ENCODE peak calls at places on chromosomes 1 and 21, in four cellular contexts. I is coronary artery; N is CD8-positive, alpha-beta T cell; G is heart left ventricle. V is an unnamed sample.

GRCh38 chr1:162691999-162692575 is 59.8 kb downstream of the DDR2 start:
- DNase-seq in G (no peak), N (no peak), I (no peak), V (no peak)

GRCh38 chr21:30839304-30839703 is 9.7 kb upstream of the KRTAP7-1 start:
- DNase-seq in N (no peak), I (no peak), G (no peak), V (no peak)

GRCh38 chr21:45045481-45045880 is 28.9 kb upstream of the ADARB1 start:
- DNase-seq in N (no peak), G (no peak), I (no peak), V (no peak)

GRCh38 chr1:40736085-40736531 is 44.6 kb downstream of the NFYC start:
- DNase-seq in I (no peak), G (no peak), N (no peak), V (no peak)

GRCh38 chr1:230366504-230366915 is 59.6 kb downstream of the PGBD5 start:
- DNase-seq in I (no peak), N (no peak), G (no peak), V (no peak)

GRCh38 chr1:235601087-235601486 is 48.5 kb downstream of the GNG4 start:
- DNase-seq in N (no peak), I (no peak), G (no peak), V (no peak)

GRCh38 chr1:180941518-180942275 is 29.0 kb downstream of the KIAA1614 start:
- DNase-seq in I (no peak), G (no peak), N (no peak), V (no peak)

GRCh38 chr1:186152227-186152944 is 222.7 kb downstream of the TPR start:
- DNase-seq in G (no peak), N (no peak), I (no peak), V (no peak)

GRCh38 chr1:198155253-198155652 is 1.5 kb upstream of the NEK7 start:
- DNase-seq in I (no peak), G (no peak), N (no peak), V (no peak)

GRCh38 chr1:14880456-14881316 is 272.9 kb upstream of the TMEM51 start:
- DNase-seq in I (no peak), G (no peak), N (no peak), V (no peak)

GRCh38 chr1:204852854-204853253 is 17.8 kb upstream of the NFASC start:
- DNase-seq in G (no peak), N (no peak), I (no peak), V (no peak)

GRCh38 chr1:41496080-41497055 is 11.9 kb upstream of the EDN2 start:
- DNase-seq in I (peak), G (peak), N (no peak), V (peak)

GRCh38 chr21:35222541-35222941 is 173.4 kb upstream of the RUNX1 start:
- DNase-seq in N (no peak), G (no peak), I (no peak), V (no peak)

GRCh38 chr1:241156231-241156965 is 200.6 kb downstream of the RGS7 start:
- DNase-seq in I (no peak), N (no peak), G (no peak), V (no peak)

GRCh38 chr1:44263191-44263944 is 50.1 kb downstream of the DMAP1 start:
- DNase-seq in G (no peak), N (no peak), I (no peak), V (no peak)

GRCh38 chr1:112395832-112396667 is at the start of gene CTTNBP2NL:
- DNase-seq in G (peak), N (peak), I (peak), V (peak)

GRCh38 chr1:66333463-66334232 is 200.3 kb upstream of the SGIP1 start:
- DNase-seq in I (no peak), G (peak), N (no peak), V (no peak)

GRCh38 chr1:106957795-106958194 is 98.7 kb upstream of the PRMT6 start:
- DNase-seq in G (no peak), I (no peak), N (no peak), V (no peak)

GRCh38 chr21:40678681-40679284 is 168.2 kb downstream of the DSCAM start:
- DNase-seq in G (no peak), N (no peak), I (no peak), V (no peak)

GRCh38 chr1:216700779-216701178 is 22.4 kb downstream of the ESRRG start:
- DNase-seq in G (no peak), I (no peak), N (no peak), V (no peak)

GRCh38 chr1:222890702-222891101 is 75.9 kb downstream of the DISP1 start:
- DNase-seq in N (no peak), I (no peak), G (no peak), V (no peak)

GRCh38 chr1:201085902-201086735 is 26.1 kb downstream of the CACNA1S start:
- DNase-seq in G (no peak), N (peak), I (no peak), V (no peak)

GRCh38 chr1:37303884-37304574 is 170.4 kb upstream of the ZC3H12A start:
- DNase-seq in N (no peak), G (no peak), I (no peak), V (no peak)

GRCh38 chr21:34148826-34149558 is 75.6 kb downstream of the MRPS6 start:
- DNase-seq in G (no peak), N (no peak), I (no peak), V (no peak)

GRCh38 chr1:1034438-1034759 is 14.5 kb downstream of the AGRN start:
- DNase-seq in N (no peak), G (no peak), I (no peak), V (no peak)

GRCh38 chr21:31220567-31220966 is 123.5 kb downstream of the TIAM1 start:
- DNase-seq in I (no peak), G (no peak), N (no peak), V (no peak)

GRCh38 chr1:201394596-201394995 is 4.5 kb downstream of the LAD1 start:
- DNase-seq in I (no peak), N (no peak), G (peak), V (no peak)

GRCh38 chr21:33278736-33279135 is 12.6 kb downstream of the IL10RB start:
- DNase-seq in G (no peak), N (no peak), I (no peak), V (no peak)

GRCh38 chr21:33425825-33426224 is 22.6 kb downstream of the IFNGR2 start:
- DNase-seq in I (no peak), G (no peak), N (no peak), V (no peak)

GRCh38 chr1:226680653-226681052 is 58.4 kb downstream of the ITPKB start:
- DNase-seq in G (no peak), N (no peak), I (no peak), V (no peak)
- H3K27ac ChIP-seq in G (no peak), N (peak), I (peak), V (no peak)

GRCh38 chr1:10900265-10900651 is 103.8 kb upstream of the CASZ1 start:
- DNase-seq in N (no peak), I (no peak), G (no peak), V (peak)
- H3K27ac ChIP-seq in N (no peak), I (no peak), G (no peak), V (peak)

GRCh38 chr1:224616761-224617409 is 768 bp downstream of the CNIH3 start:
- DNase-seq in N (no peak), G (no peak), I (no peak), V (no peak)
- H3K27ac ChIP-seq in N (no peak), G (no peak), I (no peak), V (no peak)

DNA sequence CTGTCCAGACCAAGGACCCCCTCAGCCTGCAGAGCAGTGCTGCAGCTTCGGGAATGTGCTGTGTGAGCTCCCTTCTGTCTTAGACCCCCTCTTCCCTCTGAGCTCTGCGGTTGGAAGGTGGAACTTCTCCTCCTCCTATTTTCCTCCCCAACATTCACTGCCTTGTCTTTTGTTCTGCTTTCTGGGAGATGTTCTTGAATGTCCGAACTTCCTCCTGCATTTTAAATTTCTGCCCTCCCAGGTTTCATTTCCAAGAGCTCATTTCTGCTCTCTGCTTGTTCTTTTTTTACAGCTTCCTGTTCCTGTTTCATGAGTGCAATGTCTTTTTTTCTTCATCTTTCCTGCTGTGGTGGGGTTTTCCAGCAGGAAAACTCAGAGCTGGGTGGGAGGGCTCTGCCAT is 29.3 kb downstream of the RRP1 start:
- DNase-seq in G (peak), N (no peak), I (no peak), V (no peak)
- H3K27ac ChIP-seq in G (no peak), N (no peak), I (peak), V (no peak)

GRCh38 chr1:93964777-93965200 is 55.6 kb upstream of the GCLM start:
- DNase-seq in G (no peak), N (no peak), I (no peak), V (peak)

GRCh38 chr1:93965256-93965655 is 56.0 kb upstream of the GCLM start:
- DNase-seq in G (no peak), N (no peak), I (no peak), V (no peak)

GRCh38 chr1:93961443-93961842 is 52.2 kb upstream of the GCLM start:
- DNase-seq in I (no peak), N (no peak), G (no peak), V (no peak)

GRCh38 chr1:93964096-93964776 is 55.0 kb upstream of the GCLM start:
- DNase-seq in G (no peak), I (no peak), N (no peak), V (no peak)

GRCh38 chr1:93963585-93963984 is 54.4 kb upstream of the GCLM start:
- DNase-seq in I (no peak), N (no peak), G (no peak), V (no peak)
- H3K27ac ChIP-seq in I (no peak), N (no peak), G (no peak), V (peak)